ENCODE peak calls at places on chromosomes 3 and 15, in seven cellular contexts. One of them, this sample, is unnamed.

GRCh38 chr3:141045849-141046248 is 5.3 kb upstream of the SPSB4 start:
- DNase-seq in PC-3: no peak
- DNase-seq in heart left ventricle: no peak
- DNase-seq in breast epithelium: no peak
- DNase-seq in kidney epithelial cell: no peak
- DNase-seq in skeletal muscle cell: no peak
- DNase-seq in tibial artery: no peak
- DNase-seq in this sample: no peak

GRCh38 chr15:76337739-76338554 is 1.4 kb downstream of the ISL2 start:
- DNase-seq in heart left ventricle: no peak
- DNase-seq in tibial artery: no peak
- DNase-seq in skeletal muscle cell: no peak
- DNase-seq in breast epithelium: no peak
- DNase-seq in kidney epithelial cell: no peak
- DNase-seq in PC-3: no peak
- DNase-seq in this sample: no peak

GRCh38 chr15:61342390-61342789 is 113.3 kb upstream of the RORA start:
- DNase-seq in skeletal muscle cell: no peak
- DNase-seq in kidney epithelial cell: no peak
- DNase-seq in PC-3: no peak
- DNase-seq in tibial artery: no peak
- DNase-seq in heart left ventricle: no peak
- DNase-seq in breast epithelium: no peak
- DNase-seq in this sample: no peak

GRCh38 chr3:79211588-79212359 is 556.0 kb downstream of the ROBO1 start:
- DNase-seq in breast epithelium: no peak
- DNase-seq in skeletal muscle cell: no peak
- DNase-seq in tibial artery: no peak
- DNase-seq in kidney epithelial cell: no peak
- DNase-seq in PC-3: no peak
- DNase-seq in heart left ventricle: no peak
- DNase-seq in this sample: no peak

GRCh38 chr3:74268753-74269152 is 345.7 kb downstream of the CNTN3 start:
- DNase-seq in kidney epithelial cell: no peak
- DNase-seq in breast epithelium: no peak
- DNase-seq in PC-3: no peak
- DNase-seq in tibial artery: no peak
- DNase-seq in heart left ventricle: no peak
- DNase-seq in skeletal muscle cell: no peak
- DNase-seq in this sample: no peak

GRCh38 chr15:73630796-73631471 is 2.3 kb downstream of the NPTN start:
- DNase-seq in tibial artery: no peak
- DNase-seq in kidney epithelial cell: no peak
- DNase-seq in heart left ventricle: no peak
- DNase-seq in skeletal muscle cell: no peak
- DNase-seq in PC-3: no peak
- DNase-seq in breast epithelium: no peak
- DNase-seq in this sample: no peak

GRCh38 chr3:138812806-138813205 is 21.9 kb downstream of the PIK3CB start:
- DNase-seq in kidney epithelial cell: no peak
- DNase-seq in tibial artery: no peak
- DNase-seq in heart left ventricle: no peak
- DNase-seq in PC-3: no peak
- DNase-seq in breast epithelium: no peak
- DNase-seq in skeletal muscle cell: no peak
- DNase-seq in this sample: no peak

GRCh38 chr3:113166719-113167492 is 44.5 kb upstream of the BOC start:
- DNase-seq in PC-3: peak; percentile 48
- DNase-seq in heart left ventricle: no peak
- DNase-seq in tibial artery: peak; percentile 69
- DNase-seq in skeletal muscle cell: peak; percentile 61
- DNase-seq in kidney epithelial cell: no peak
- DNase-seq in breast epithelium: peak; percentile 56
- DNase-seq in this sample: peak; percentile 65

GRCh38 chr15:99734575-99734974 is 1.3 kb upstream of the LYSMD4 start:
- DNase-seq in skeletal muscle cell: no peak
- DNase-seq in breast epithelium: no peak
- DNase-seq in kidney epithelial cell: no peak
- DNase-seq in tibial artery: no peak
- DNase-seq in PC-3: no peak
- DNase-seq in heart left ventricle: no peak
- DNase-seq in this sample: no peak

GRCh38 chr15:64344651-64345262 is 11.2 kb downstream of the CSNK1G1 start:
- DNase-seq in kidney epithelial cell: no peak
- DNase-seq in tibial artery: no peak
- DNase-seq in breast epithelium: no peak
- DNase-seq in skeletal muscle cell: no peak
- DNase-seq in heart left ventricle: no peak
- DNase-seq in PC-3: no peak
- DNase-seq in this sample: no peak

GRCh38 chr15:82570721-82571519 is 30.7 kb upstream of the RPS17 start:
- DNase-seq in tibial artery: no peak
- DNase-seq in skeletal muscle cell: no peak
- DNase-seq in breast epithelium: no peak
- DNase-seq in heart left ventricle: no peak
- DNase-seq in kidney epithelial cell: no peak
- DNase-seq in PC-3: peak; percentile 72
- DNase-seq in this sample: no peak

GRCh38 chr3:52017467-52018065 is 21.9 kb upstream of the RPL29 start:
- DNase-seq in tibial artery: no peak
- DNase-seq in skeletal muscle cell: no peak
- DNase-seq in breast epithelium: no peak
- DNase-seq in kidney epithelial cell: no peak
- DNase-seq in heart left ventricle: no peak
- DNase-seq in PC-3: no peak
- DNase-seq in this sample: no peak

GRCh38 chr15:96002890-96003859 is 327.3 kb upstream of the NR2F2 start:
- DNase-seq in PC-3: no peak
- DNase-seq in tibial artery: no peak
- DNase-seq in heart left ventricle: no peak
- DNase-seq in skeletal muscle cell: no peak
- DNase-seq in breast epithelium: no peak
- DNase-seq in kidney epithelial cell: no peak
- DNase-seq in this sample: no peak

GRCh38 chr15:63900306-63900705 is 66.6 kb upstream of the HERC1 start:
- DNase-seq in heart left ventricle: no peak
- DNase-seq in skeletal muscle cell: no peak
- DNase-seq in tibial artery: peak; percentile 28
- DNase-seq in breast epithelium: no peak
- DNase-seq in PC-3: no peak
- DNase-seq in kidney epithelial cell: no peak
- DNase-seq in this sample: no peak

GRCh38 chr3:143302638-143303171 is 183.1 kb downstream of the CHST2 start:
- DNase-seq in kidney epithelial cell: peak; percentile 65
- DNase-seq in breast epithelium: peak; percentile 39
- DNase-seq in PC-3: peak; percentile 80
- DNase-seq in heart left ventricle: peak; percentile 75
- DNase-seq in skeletal muscle cell: peak; percentile 97
- DNase-seq in tibial artery: peak; percentile 68
- DNase-seq in this sample: peak; percentile 72

GRCh38 chr15:89139613-89140499 is 51.6 kb downstream of the ABHD2 start:
- DNase-seq in heart left ventricle: no peak
- DNase-seq in tibial artery: peak; percentile 75
- DNase-seq in skeletal muscle cell: no peak
- DNase-seq in kidney epithelial cell: no peak
- DNase-seq in breast epithelium: no peak
- DNase-seq in PC-3: no peak
- DNase-seq in this sample: no peak

GRCh38 chr3:122925756-122926155 is 101.8 kb downstream of the SEMA5B start:
- DNase-seq in breast epithelium: no peak
- DNase-seq in tibial artery: peak; percentile 15
- DNase-seq in skeletal muscle cell: no peak
- DNase-seq in PC-3: no peak
- DNase-seq in heart left ventricle: no peak
- DNase-seq in kidney epithelial cell: no peak
- DNase-seq in this sample: no peak

GRCh38 chr3:48285132-48285531 is 44.2 kb downstream of the ZNF589 start:
- DNase-seq in PC-3: no peak
- DNase-seq in tibial artery: no peak
- DNase-seq in kidney epithelial cell: no peak
- DNase-seq in breast epithelium: no peak
- DNase-seq in heart left ventricle: no peak
- DNase-seq in skeletal muscle cell: no peak
- DNase-seq in this sample: no peak

GRCh38 chr3:132870596-132870995 is 148.4 kb upstream of the NPHP3 start:
- DNase-seq in skeletal muscle cell: peak; percentile 61
- DNase-seq in heart left ventricle: no peak
- DNase-seq in PC-3: no peak
- DNase-seq in breast epithelium: no peak
- DNase-seq in tibial artery: no peak
- DNase-seq in kidney epithelial cell: no peak
- DNase-seq in this sample: no peak

GRCh38 chr15:53675832-53676231 is 83.6 kb downstream of the WDR72 start:
- DNase-seq in skeletal muscle cell: no peak
- DNase-seq in PC-3: no peak
- DNase-seq in heart left ventricle: no peak
- DNase-seq in kidney epithelial cell: no peak
- DNase-seq in breast epithelium: no peak
- DNase-seq in tibial artery: no peak
- DNase-seq in this sample: no peak

GRCh38 chr3:20190991-20191390 is 5.0 kb upstream of the SGO1 start:
- DNase-seq in kidney epithelial cell: no peak
- DNase-seq in tibial artery: no peak
- DNase-seq in breast epithelium: no peak
- DNase-seq in skeletal muscle cell: no peak
- DNase-seq in heart left ventricle: no peak
- DNase-seq in PC-3: peak; percentile 10
- DNase-seq in this sample: no peak

GRCh38 chr3:10915395-10915794 is 77.2 kb upstream of the SLC6A1 start:
- DNase-seq in heart left ventricle: no peak
- DNase-seq in skeletal muscle cell: no peak
- DNase-seq in tibial artery: no peak
- DNase-seq in breast epithelium: no peak
- DNase-seq in kidney epithelial cell: no peak
- DNase-seq in PC-3: no peak
- DNase-seq in this sample: no peak

GRCh38 chr3:10911350-10912002 is 81.1 kb upstream of the SLC6A1 start:
- DNase-seq in breast epithelium: no peak
- DNase-seq in skeletal muscle cell: no peak
- DNase-seq in kidney epithelial cell: no peak
- DNase-seq in PC-3: no peak
- DNase-seq in tibial artery: no peak
- DNase-seq in heart left ventricle: no peak
- DNase-seq in this sample: no peak

GRCh38 chr3:10912784-10913183 is 79.8 kb upstream of the SLC6A1 start:
- DNase-seq in heart left ventricle: no peak
- DNase-seq in tibial artery: no peak
- DNase-seq in skeletal muscle cell: no peak
- DNase-seq in PC-3: no peak
- DNase-seq in breast epithelium: no peak
- DNase-seq in kidney epithelial cell: no peak
- DNase-seq in this sample: no peak

GRCh38 chr3:10907262-10907661 is 85.3 kb upstream of the SLC6A1 start:
- DNase-seq in tibial artery: no peak
- DNase-seq in breast epithelium: no peak
- DNase-seq in kidney epithelial cell: no peak
- DNase-seq in heart left ventricle: no peak
- DNase-seq in PC-3: no peak
- DNase-seq in skeletal muscle cell: no peak
- DNase-seq in this sample: no peak

GRCh38 chr3:10910367-10910766 is 82.2 kb upstream of the SLC6A1 start:
- DNase-seq in kidney epithelial cell: no peak
- DNase-seq in breast epithelium: no peak
- DNase-seq in tibial artery: no peak
- DNase-seq in skeletal muscle cell: no peak
- DNase-seq in PC-3: no peak
- DNase-seq in heart left ventricle: no peak
- DNase-seq in this sample: no peak
- H3K4me3 ChIP-seq in kidney epithelial cell: no peak overlapping the region
- H3K4me3 ChIP-seq in breast epithelium: no peak overlapping the region
- H3K4me3 ChIP-seq in tibial artery: no peak overlapping the region
- H3K4me3 ChIP-seq in skeletal muscle cell: no peak overlapping the region
- H3K4me3 ChIP-seq in PC-3: no peak overlapping the region
- H3K4me3 ChIP-seq in heart left ventricle: no peak overlapping the region
- H3K4me3 ChIP-seq in this sample: no peak overlapping the region

DNA sequence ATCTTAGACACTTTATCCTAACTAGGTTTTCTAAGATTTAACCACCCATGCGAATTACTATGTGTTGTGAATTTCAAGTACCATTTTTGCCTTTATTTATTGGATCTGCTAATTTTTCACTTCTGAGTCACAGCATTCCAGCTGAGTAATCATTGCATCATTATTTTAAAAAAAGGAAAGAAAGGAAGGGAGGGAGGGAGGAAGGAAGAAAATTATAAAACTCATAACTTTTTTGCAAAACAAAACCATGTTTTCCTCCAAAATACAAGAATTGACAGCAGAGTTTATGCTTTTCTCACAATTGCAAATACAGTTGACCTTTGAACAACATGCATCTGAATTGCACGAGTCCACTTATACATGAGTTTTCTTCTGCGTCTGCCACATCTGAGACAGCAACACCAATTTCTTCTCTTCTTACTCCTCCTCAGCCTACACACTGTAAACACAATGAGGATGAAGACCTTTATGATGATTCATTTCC is 651.4 kb upstream of the NECTIN3 start:
- DNase-seq in breast epithelium: no peak
- DNase-seq in tibial artery: no peak
- DNase-seq in PC-3: peak; percentile 94
- DNase-seq in heart left ventricle: no peak
- DNase-seq in kidney epithelial cell: peak; percentile 38
- DNase-seq in skeletal muscle cell: peak; percentile 45
- DNase-seq in this sample: peak; percentile 74
- H3K4me3 ChIP-seq in breast epithelium: no peak overlapping the region
- H3K4me3 ChIP-seq in tibial artery: no peak overlapping the region
- H3K4me3 ChIP-seq in PC-3: peak overlapping the region; percentile 58
- H3K4me3 ChIP-seq in heart left ventricle: no peak overlapping the region
- H3K4me3 ChIP-seq in kidney epithelial cell: no peak overlapping the region
- H3K4me3 ChIP-seq in skeletal muscle cell: no peak overlapping the region
- H3K4me3 ChIP-seq in this sample: no peak overlapping the region

GRCh38 chr3:126636436-126636835 is 18.5 kb downstream of the TXNRD3 start:
- DNase-seq in breast epithelium: no peak
- DNase-seq in skeletal muscle cell: no peak
- DNase-seq in tibial artery: no peak
- DNase-seq in heart left ventricle: no peak
- DNase-seq in PC-3: no peak
- DNase-seq in kidney epithelial cell: no peak
- DNase-seq in this sample: no peak
- H3K4me3 ChIP-seq in breast epithelium: no peak overlapping the region
- H3K4me3 ChIP-seq in skeletal muscle cell: no peak overlapping the region
- H3K4me3 ChIP-seq in tibial artery: no peak overlapping the region
- H3K4me3 ChIP-seq in heart left ventricle: no peak overlapping the region
- H3K4me3 ChIP-seq in PC-3: no peak overlapping the region
- H3K4me3 ChIP-seq in kidney epithelial cell: no peak overlapping the region
- H3K4me3 ChIP-seq in this sample: no peak overlapping the region

DNA sequence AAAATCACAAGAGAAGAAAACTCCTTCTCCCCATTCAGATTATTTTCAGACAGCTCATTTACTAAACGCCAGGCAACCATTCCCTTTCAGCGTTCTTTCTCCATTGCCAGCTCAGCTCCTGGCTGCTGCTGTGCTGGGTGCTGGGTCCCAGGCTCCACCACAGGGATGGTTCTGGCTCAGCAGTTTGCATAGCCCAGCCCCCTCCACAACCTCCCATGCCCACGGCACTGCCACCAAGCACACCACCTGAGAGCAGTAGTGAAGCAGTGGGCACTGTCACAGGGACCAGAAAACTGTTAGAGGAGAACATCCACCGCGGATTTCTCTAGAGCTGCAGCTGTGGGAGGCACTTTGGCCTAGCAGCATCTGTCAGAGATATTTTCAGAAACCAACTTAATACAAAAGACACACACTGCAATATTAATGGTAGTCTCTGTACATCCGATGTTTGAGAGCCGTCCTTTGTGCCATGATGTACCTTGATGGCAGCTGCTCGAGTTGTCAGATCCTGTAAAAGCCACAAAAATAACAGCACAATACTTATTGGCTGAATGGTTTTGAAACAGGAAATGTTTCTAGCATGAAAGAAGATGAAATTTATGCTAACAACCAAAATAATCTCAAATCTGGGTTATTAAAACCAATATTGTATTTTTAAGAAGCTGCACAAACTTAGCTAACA is 445.3 kb upstream of the TBL1XR1 start:
- DNase-seq in PC-3: no peak
- DNase-seq in breast epithelium: no peak
- DNase-seq in tibial artery: no peak
- DNase-seq in heart left ventricle: no peak
- DNase-seq in skeletal muscle cell: no peak
- DNase-seq in kidney epithelial cell: no peak
- DNase-seq in this sample: no peak
- H3K4me3 ChIP-seq in PC-3: no peak overlapping the region
- H3K4me3 ChIP-seq in breast epithelium: no peak overlapping the region
- H3K4me3 ChIP-seq in tibial artery: no peak overlapping the region
- H3K4me3 ChIP-seq in heart left ventricle: no peak overlapping the region
- H3K4me3 ChIP-seq in skeletal muscle cell: no peak overlapping the region
- H3K4me3 ChIP-seq in kidney epithelial cell: no peak overlapping the region
- H3K4me3 ChIP-seq in this sample: no peak overlapping the region